ENCODE peak calls at places on chromosomes 4 and X, in six cellular contexts. W, J, E, S, N and B are unnamed samples.
A peak's percentile ranks its signal among the peaks of the same experiment; 100 is the strongest.

GRCh38 chr4:26397086-26397485 is 76.3 kb downstream of the RBPJ start:
- DNase-seq in S (no peak), E (no peak), J (no peak), N (no peak), W (no peak), B (no peak)

GRCh38 chr4:38069271-38069760 is 109.1 kb downstream of the PTTG2 start:
- DNase-seq in W (no peak), E (peak; percentile 49), N (peak; percentile 92), S (peak; percentile 65), J (no peak), B (peak; percentile 88)

GRCh38 chr4:102326951-102327350 is 18.3 kb downstream of the SLC39A8 start:
- DNase-seq in E (no peak), J (no peak), S (no peak), W (no peak), N (no peak), B (no peak)

GRCh38 chr4:185716008-185716976 is 95.7 kb downstream of the SORBS2 start:
- DNase-seq in W (no peak), N (no peak), J (no peak), S (no peak), E (no peak), B (no peak)

GRCh38 chrX:152897216-152898144 is at the start of gene ZNF185:
- DNase-seq in E (peak; percentile 74), W (no peak), J (peak; percentile 17), N (peak; percentile 81), S (peak; percentile 90), B (peak; percentile 93)

GRCh38 chr4:150078041-150078995 is at the start of gene DCLK2:
- DNase-seq in J (peak; percentile 54), N (peak; percentile 36), E (peak; percentile 78), S (peak; percentile 75), W (no peak), B (peak; percentile 86)

GRCh38 chrX:150365051-150365952 is 2.2 kb downstream of the MAMLD1 start:
- DNase-seq in W (peak; percentile 26), E (peak; percentile 63), S (peak; percentile 71), N (peak; percentile 42), J (peak; percentile 62), B (peak; percentile 89)

GRCh38 chrX:634306-634958 is 3.8 kb downstream of the SHOX start:
- DNase-seq in J (no peak), E (no peak), S (peak; percentile 50), N (no peak), W (no peak), B (peak; percentile 70)

GRCh38 chr4:159070742-159071141 is 32.1 kb upstream of the RAPGEF2 start:
- DNase-seq in W (no peak), N (peak; percentile 67), S (no peak), E (no peak), J (no peak), B (no peak)

GRCh38 chr4:113645771-113646455 is 115.6 kb downstream of the CAMK2D start:
- DNase-seq in J (peak; percentile 20), E (no peak), S (peak; percentile 41), W (no peak), N (peak; percentile 74), B (peak; percentile 66)

GRCh38 chr4:158315706-158316105 is 105.4 kb downstream of the TMEM144 start:
- DNase-seq in J (no peak), S (no peak), N (no peak), W (no peak), E (no peak), B (no peak)

GRCh38 chrX:2370436-2370835 is 130.3 kb downstream of the DHRSX start:
- DNase-seq in W (no peak), E (no peak), J (no peak), S (no peak), N (no peak), B (no peak)

GRCh38 chr4:154622598-154622997 is 10.1 kb upstream of the FGG start:
- DNase-seq in N (peak; percentile 71), W (peak; percentile 35), S (no peak), E (peak; percentile 67), J (peak; percentile 59), B (no peak)

GRCh38 chrX:2442694-2443093 is 58.1 kb downstream of the DHRSX start:
- DNase-seq in N (no peak), J (no peak), E (no peak), W (no peak), S (no peak), B (no peak)

GRCh38 chrX:69366183-69366582 is 137.9 kb upstream of the NALF2 start:
- DNase-seq in N (no peak), W (no peak), E (no peak), S (no peak), J (no peak), B (no peak)

GRCh38 chr4:180164799-180165198 is 2078.4 kb upstream of the TENM3 start:
- DNase-seq in S (no peak), J (no peak), E (no peak), W (no peak), N (peak; percentile 28), B (no peak)

GRCh38 chr4:27791640-27792039 is 931.0 kb downstream of the STIM2 start:
- DNase-seq in S (no peak), J (no peak), N (no peak), W (no peak), E (no peak), B (no peak)

GRCh38 chrX:136260801-136261200 is 9.6 kb upstream of the MAP7D3 start:
- DNase-seq in E (no peak), W (no peak), N (peak; percentile 51), J (no peak), S (no peak), B (no peak)

GRCh38 chr4:78205601-78206000 is 148.5 kb downstream of the FRAS1 start:
- DNase-seq in S (no peak), J (no peak), E (peak; percentile 15), N (no peak), W (peak; percentile 24), B (peak; percentile 56)

GRCh38 chrX:139078761-139079160 is 367.2 kb upstream of the FGF13 start:
- DNase-seq in J (no peak), W (no peak), N (no peak), S (no peak), E (no peak), B (no peak)

GRCh38 chr4:150176559-150176958 is 98.3 kb downstream of the DCLK2 start:
- DNase-seq in W (no peak), J (no peak), E (peak; percentile 22), S (no peak), N (peak; percentile 85), B (no peak)

GRCh38 chr4:121140712-121141111 is 23.4 kb downstream of the TNIP3 start:
- DNase-seq in W (no peak), N (peak; percentile 8), E (no peak), S (no peak), J (no peak), B (no peak)

GRCh38 chr4:84582988-84583870 is at the start of gene CDS1:
- DNase-seq in S (peak; percentile 59), E (peak; percentile 71), N (peak; percentile 64), W (no peak), J (peak; percentile 23), B (peak; percentile 85)

GRCh38 chr4:67929447-67929846 is 33.8 kb downstream of the TMPRSS11A start:
- DNase-seq in J (no peak), S (no peak), W (no peak), N (peak; percentile 96), E (no peak), B (no peak)

GRCh38 chrX:46860536-46860935 is 23.7 kb downstream of the RP2 start:
- DNase-seq in W (no peak), S (no peak), N (no peak), J (peak; percentile 21), E (no peak), B (no peak)

GRCh38 chr4:120009731-120010130 is 56.9 kb downstream of the MAD2L1 start:
- DNase-seq in E (no peak), J (no peak), N (peak; percentile 75), W (no peak), S (no peak), B (no peak)

GRCh38 chr4:156771171-156771837 is 200.3 kb downstream of the PDGFC start:
- DNase-seq in N (peak; percentile 99), S (peak; percentile 33), W (no peak), E (no peak), J (no peak), B (no peak)

GRCh38 chr4:164239976-164240375 is 514.0 kb upstream of the SMIM31 start:
- DNase-seq in N (peak; percentile 14), S (no peak), E (no peak), W (no peak), J (no peak), B (no peak)